ENCODE peak calls at places on chromosomes 13 and 19, in four cellular contexts. T is K562, M is A549, S is WTC11. P is an unnamed sample.

GRCh38 chr19:33823341-33823740 is 26.7 kb downstream of the KCTD15 start:
- DNase-seq in T (no peak), M (no peak), S (no peak), P (no peak)

GRCh38 chr19:39969681-39970423 is 1.1 kb upstream of the PSMC4 start:
- DNase-seq in T (no peak), M (no peak), S (no peak), P (no peak)

GRCh38 chr19:46299004-46299509 is 2.2 kb downstream of the HIF3A start:
- DNase-seq in T (no peak), M (peak), S (no peak), P (peak)

GRCh38 chr13:98014766-98015165 is 61.3 kb downstream of the IPO5 start:
- DNase-seq in T (no peak), M (no peak), S (no peak), P (no peak)

GRCh38 chr13:51175639-51176038 is 46.6 kb upstream of the FAM124A start:
- DNase-seq in T (no peak), M (no peak), S (no peak), P (no peak)

GRCh38 chr19:16160943-16161560 is 12.3 kb downstream of the CIB3 start:
- DNase-seq in T (peak), M (peak), S (no peak), P (peak)

GRCh38 chr19:313169-313987 is 22.2 kb upstream of the PLPP2 start:
- DNase-seq in T (no peak), M (no peak), S (no peak), P (no peak)

GRCh38 chr19:10283786-10284540 is 2.8 kb upstream of the ICAM4 start:
- DNase-seq in T (peak), M (no peak), S (no peak), P (no peak)

GRCh38 chr13:20882206-20882605 is 20.3 kb downstream of the XPO4 start:
- DNase-seq in T (no peak), M (no peak), S (no peak), P (no peak)

GRCh38 chr13:112626124-112626523 is 38.2 kb upstream of the TUBGCP3 start:
- DNase-seq in T (no peak), M (no peak), S (no peak), P (no peak)

GRCh38 chr13:108407495-108407894 is 138.0 kb downstream of the TNFSF13B start:
- DNase-seq in T (no peak), M (no peak), S (no peak), P (no peak)

GRCh38 chr19:4115050-4115817 is 8.7 kb downstream of the MAP2K2 start:
- DNase-seq in T (peak), M (no peak), S (no peak), P (no peak)

GRCh38 chr19:35585844-35586243 is at the start of gene PMIS2:
- DNase-seq in T (peak), M (peak), S (peak), P (no peak)

GRCh38 chr19:18879579-18880373 is 16.2 kb downstream of the CERS1 start:
- DNase-seq in T (peak), M (no peak), S (peak), P (no peak)

GRCh38 chr19:38952395-38953165 is 21.8 kb downstream of the MRPS12 start:
- DNase-seq in T (no peak), M (peak), S (peak), P (peak)

GRCh38 chr13:46504036-46504435 is 48.9 kb upstream of the LRCH1 start:
- DNase-seq in T (no peak), M (no peak), S (no peak), P (no peak)

GRCh38 chr13:111919286-111919685 is 147.7 kb upstream of the SOX1 start:
- DNase-seq in T (no peak), M (no peak), S (no peak), P (no peak)

GRCh38 chr13:37617162-37617561 is 18.6 kb upstream of the POSTN start:
- DNase-seq in T (no peak), M (no peak), S (no peak), P (no peak)

GRCh38 chr13:27448308-27448707 is 2.1 kb downstream of the MTIF3 start:
- DNase-seq in T (no peak), M (no peak), S (no peak), P (no peak)

GRCh38 chr13:27449936-27450828 is at the start of gene MTIF3:
- DNase-seq in T (peak), M (peak), S (peak), P (peak)

GRCh38 chr13:27449081-27449603 is 1.2 kb downstream of the MTIF3 start:
- DNase-seq in T (no peak), M (no peak), S (no peak), P (no peak)

GRCh38 chr13:27450921-27451461 is 627 bp upstream of the MTIF3 start:
- DNase-seq in T (peak), M (no peak), S (peak), P (peak)

GRCh38 chr13:27446986-27447583 is 3.3 kb downstream of the MTIF3 start:
- DNase-seq in T (no peak), M (no peak), S (no peak), P (no peak)
- TF ChIP-seq NR3C1 in T (no peak), M (no peak), S (no peak), P (no peak)

GRCh38 chr13:110092869-110093268 is 214.1 kb downstream of the COL4A1 start:
- DNase-seq in T (no peak), M (no peak), S (no peak), P (no peak)
- TF ChIP-seq NR3C1 in T (no peak), M (no peak), S (no peak), P (no peak)

GRCh38 chr19:2127758-2128157 is 23.6 kb downstream of the AP3D1 start:
- DNase-seq in T (no peak), M (no peak), S (no peak), P (no peak)

GRCh38 chr19:2129892-2130770 is 21.2 kb downstream of the AP3D1 start:
- DNase-seq in T (no peak), M (no peak), S (no peak), P (no peak)

GRCh38 chr19:2126879-2127518 is 24.4 kb downstream of the AP3D1 start:
- DNase-seq in T (no peak), M (no peak), S (no peak), P (no peak)

GRCh38 chr19:2129022-2129421 is 22.3 kb downstream of the AP3D1 start:
- DNase-seq in T (no peak), M (no peak), S (no peak), P (no peak)

GRCh38 chr19:2129486-2129885 is 21.9 kb downstream of the AP3D1 start:
- DNase-seq in T (no peak), M (no peak), S (no peak), P (no peak)
- TF ChIP-seq NR3C1 in T (no peak), M (no peak), S (no peak), P (no peak)

DNA sequence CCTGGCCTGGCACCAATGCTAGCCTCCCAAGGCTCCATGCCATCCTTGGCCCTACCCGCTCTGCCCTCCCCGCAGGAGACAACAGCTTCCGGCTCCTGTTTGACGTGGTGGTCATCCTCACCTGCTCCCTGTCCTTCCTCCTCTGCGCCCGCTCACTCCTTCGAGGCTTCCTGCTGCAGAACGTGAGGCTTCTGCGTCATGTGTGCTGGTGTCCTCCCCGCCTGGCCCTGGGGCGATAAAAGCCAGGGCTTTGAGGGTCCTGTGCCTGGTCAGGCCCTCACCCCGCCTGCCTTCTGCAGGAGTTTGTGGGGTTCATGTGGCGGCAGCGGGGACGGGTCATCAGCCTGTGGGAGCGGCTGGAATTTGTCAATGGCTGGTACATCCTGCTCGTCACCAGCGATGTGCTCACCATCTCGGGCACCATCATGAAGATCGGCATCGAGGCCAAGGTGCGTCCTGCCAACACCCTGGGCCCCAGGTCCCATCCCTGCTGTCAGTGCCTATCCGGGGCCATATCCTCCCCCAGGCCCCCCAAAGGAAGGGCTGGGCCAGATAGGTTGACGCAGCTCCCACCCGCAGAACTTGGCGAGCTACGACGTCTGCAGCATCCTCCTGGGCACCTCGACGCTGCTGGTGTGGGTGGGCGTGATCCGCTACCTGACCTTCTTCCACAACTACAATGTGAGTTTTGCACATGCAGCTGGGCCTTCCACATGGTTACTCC is 6.3 kb downstream of the MCOLN1 start:
- DNase-seq in T (no peak), M (no peak), S (no peak), P (no peak)
- TF ChIP-seq NR3C1 in T (no peak), M (no peak), S (no peak), P (no peak)

GRCh38 chr19:58154287-58154678 is 3.7 kb upstream of the ZNF329 start:
- DNase-seq in T (no peak), M (no peak), S (peak), P (peak)
- TF ChIP-seq NR3C1 in T (no peak), M (no peak), S (no peak), P (no peak)

DNA sequence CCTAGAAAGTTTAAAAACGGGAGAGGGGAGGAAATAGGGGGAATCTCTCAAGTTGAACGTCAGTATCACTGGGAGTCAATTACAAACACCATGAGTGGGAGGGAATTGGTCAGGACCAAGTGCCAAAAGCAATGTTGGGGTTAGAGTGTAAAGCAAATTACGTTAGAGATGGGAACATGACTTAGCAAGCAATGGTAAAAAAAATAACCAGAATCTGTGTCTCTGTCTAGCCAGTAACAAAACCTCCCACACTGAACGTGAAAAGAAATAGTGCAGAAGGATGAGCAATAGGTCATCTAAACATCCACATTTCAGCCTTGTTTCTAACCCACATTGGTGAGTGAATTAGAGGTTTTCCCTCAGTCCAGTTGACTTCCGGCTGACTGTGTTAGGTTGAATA is 242.2 kb downstream of the COG6 start:
- DNase-seq in T (no peak), M (no peak), S (no peak), P (no peak)
- TF ChIP-seq NR3C1 in T (no peak), M (no peak), S (no peak), P (no peak)

DNA sequence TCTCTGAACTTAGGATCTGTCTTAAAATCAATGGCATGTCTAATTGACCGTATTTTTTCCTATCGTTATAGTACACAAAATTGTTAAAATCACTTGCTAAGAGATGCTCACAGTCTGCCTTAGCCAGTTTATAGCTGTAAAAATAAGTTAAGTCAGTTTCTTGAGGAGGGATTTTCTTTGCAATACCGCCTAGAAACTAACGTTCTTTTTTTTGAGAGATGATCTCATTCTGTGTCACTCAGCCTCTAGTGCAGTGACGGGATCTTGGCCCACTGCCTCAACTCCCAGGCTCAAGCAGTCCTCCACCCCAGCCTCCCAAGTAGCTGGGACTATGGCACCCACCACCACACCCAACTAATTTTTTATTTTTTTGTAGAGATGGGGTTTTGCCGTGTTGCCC is 4.4 kb downstream of the CKAP2 start:
- DNase-seq in T (no peak), M (no peak), S (no peak), P (no peak)
- TF ChIP-seq NR3C1 in T (no peak), M (no peak), S (no peak), P (no peak)

DNA sequence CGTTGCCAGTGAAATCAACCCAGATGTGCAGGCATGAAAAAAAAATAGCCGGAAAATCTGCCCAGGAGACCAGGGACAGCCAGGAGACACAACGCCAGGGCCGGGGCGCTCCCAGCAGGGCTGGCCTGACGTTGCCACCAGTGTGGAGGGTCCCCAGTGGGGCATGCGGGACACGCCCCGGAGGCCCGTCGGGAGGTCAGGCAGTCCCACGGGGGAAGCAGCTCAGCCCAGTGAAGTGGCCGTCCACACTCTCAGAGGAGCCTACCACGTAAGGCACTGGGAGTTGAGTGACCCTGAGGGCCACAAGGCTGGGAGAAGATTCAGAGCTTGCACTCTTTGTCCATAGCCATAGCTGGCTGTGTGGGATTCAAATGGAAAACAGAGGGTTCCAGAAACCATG is 53.2 kb upstream of the GAS6 start:
- DNase-seq in T (no peak), M (no peak), S (peak), P (no peak)
- TF ChIP-seq NR3C1 in T (no peak), M (no peak), S (no peak), P (no peak)

P was measured in HepG2.